ENCODE peak calls at places on chromosomes 1 and 21, in seven cellular contexts. G, J, P, L, V, D and T are unnamed samples.
A peak's percentile ranks its signal among the peaks of the same experiment; 100 is the strongest.

GRCh38 chr1:200118779-200119505 is 91.4 kb downstream of the NR5A2 start:
- DNase-seq in G (peak; percentile 10), J (no peak), P (no peak), L (no peak), V (no peak), D (no peak), T (no peak)

GRCh38 chr21:26307640-26308039 is 137.1 kb upstream of the APP start:
- DNase-seq in G (no peak), J (no peak), P (no peak), L (no peak), V (no peak), D (no peak), T (no peak)

GRCh38 chr1:52237430-52237829 is 95.5 kb downstream of the ZFYVE9 start:
- DNase-seq in G (no peak), J (no peak), P (no peak), L (no peak), V (peak; percentile 14), D (peak; percentile 11), T (no peak)

GRCh38 chr1:191702124-191702523 is 456.1 kb upstream of the RGS18 start:
- DNase-seq in G (no peak), J (no peak), P (no peak), L (no peak), V (no peak), D (no peak), T (no peak)

GRCh38 chr1:212110617-212111016 is 75.1 kb downstream of the DTL start:
- DNase-seq in G (peak; percentile 51), J (peak; percentile 57), P (peak; percentile 58), L (no peak), V (no peak), D (no peak), T (peak; percentile 3)

GRCh38 chr1:26021647-26022403 is at the start of gene EXTL1:
- DNase-seq in G (no peak), J (no peak), P (no peak), L (no peak), V (peak; percentile 96), D (no peak), T (no peak)

GRCh38 chr1:156414440-156415064 is 45.5 kb downstream of the RHBG start:
- DNase-seq in G (no peak), J (no peak), P (no peak), L (no peak), V (peak; percentile 29), D (no peak), T (no peak)

GRCh38 chr21:42665026-42665425 is 11.6 kb downstream of the PDE9A start:
- DNase-seq in G (no peak), J (no peak), P (no peak), L (no peak), V (peak; percentile 40), D (no peak), T (no peak)

GRCh38 chr1:33455537-33456301 is 16.7 kb upstream of the ZSCAN20 start:
- DNase-seq in G (peak; percentile 80), J (peak; percentile 53), P (peak; percentile 63), L (no peak), V (peak; percentile 77), D (peak; percentile 72), T (peak; percentile 48)

GRCh38 chr1:93565496-93566221 is 116.0 kb downstream of the BCAR3 start:
- DNase-seq in G (no peak), J (no peak), P (no peak), L (no peak), V (no peak), D (peak; percentile 18), T (no peak)

GRCh38 chr1:93566227-93566626 is 115.4 kb downstream of the BCAR3 start:
- DNase-seq in G (no peak), J (no peak), P (no peak), L (no peak), V (no peak), D (no peak), T (no peak)

GRCh38 chr1:93571623-93572310 is 109.9 kb downstream of the BCAR3 start:
- DNase-seq in G (no peak), J (no peak), P (no peak), L (no peak), V (no peak), D (no peak), T (no peak)

GRCh38 chr1:93567255-93567918 is 114.2 kb downstream of the BCAR3 start:
- DNase-seq in G (peak; percentile 90), J (no peak), P (no peak), L (no peak), V (no peak), D (peak; percentile 77), T (no peak)

GRCh38 chr1:93569479-93569878 is 112.2 kb downstream of the BCAR3 start:
- DNase-seq in G (no peak), J (no peak), P (no peak), L (no peak), V (no peak), D (no peak), T (no peak)
- H3K27ac ChIP-seq in G (no peak overlapping the region), J (no peak overlapping the region), P (no peak overlapping the region), L (no peak overlapping the region), V (no peak overlapping the region), D (no peak overlapping the region), T (no peak overlapping the region)

DNA sequence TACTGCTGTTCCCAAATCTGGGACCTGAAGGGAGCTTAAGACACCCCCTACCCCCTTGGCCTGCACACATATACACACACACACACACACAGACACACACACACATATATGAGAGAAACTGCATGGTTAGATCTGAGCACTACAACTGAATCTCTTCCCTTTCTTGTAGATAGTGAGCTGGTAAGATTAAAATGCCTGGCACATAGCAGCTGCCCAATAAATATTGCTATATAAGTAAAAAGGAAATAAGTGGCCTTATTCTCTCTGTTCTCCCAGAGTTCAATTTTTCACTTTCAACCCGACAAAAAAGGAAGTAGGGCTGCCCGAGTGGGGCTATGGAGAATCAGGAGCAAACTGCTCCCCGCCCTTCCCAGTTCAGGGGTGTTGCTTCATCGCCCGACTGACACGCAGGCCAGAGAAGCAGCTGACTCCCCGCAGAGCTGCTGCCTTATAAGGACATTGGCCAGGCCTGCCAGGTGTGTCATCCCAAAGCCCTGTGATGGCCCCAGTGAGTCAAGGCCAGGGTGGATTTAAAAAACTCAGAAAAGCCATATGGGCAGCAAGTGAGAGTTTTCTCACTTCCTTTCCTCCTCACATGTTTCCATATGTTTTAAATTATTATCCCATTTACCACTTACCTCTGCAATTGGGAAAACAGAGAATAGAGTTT is 106.5 kb upstream of the SLC44A3 start:
- DNase-seq in G (peak; percentile 94), J (peak; percentile 52), P (peak; percentile 91), L (peak; percentile 70), V (peak; percentile 66), D (peak; percentile 97), T (no peak)
- H3K27ac ChIP-seq in G (peak overlapping the region; percentile 89), J (no peak overlapping the region), P (no peak overlapping the region), L (no peak overlapping the region), V (no peak overlapping the region), D (peak overlapping the region; percentile 78), T (no peak overlapping the region)

GRCh38 chr1:58883888-58884482 is 100.1 kb upstream of the JUN start:
- DNase-seq in G (no peak), J (peak; percentile 68), P (no peak), L (no peak), V (peak; percentile 82), D (no peak), T (no peak)
- H3K27ac ChIP-seq in G (peak overlapping the region; percentile 88), J (peak overlapping the region; percentile 83), P (no peak overlapping the region), L (no peak overlapping the region), V (peak overlapping the region; percentile 79), D (peak overlapping the region; percentile 88), T (no peak overlapping the region)

GRCh38 chr1:163039694-163040093 is 29.5 kb upstream of the RGS4 start:
- DNase-seq in G (no peak), J (no peak), P (no peak), L (no peak), V (no peak), D (no peak), T (no peak)

GRCh38 chr1:163035791-163036249 is 33.3 kb upstream of the RGS4 start:
- DNase-seq in G (no peak), J (no peak), P (no peak), L (no peak), V (no peak), D (peak; percentile 65), T (no peak)

GRCh38 chr1:163036661-163037060 is 32.5 kb upstream of the RGS4 start:
- DNase-seq in G (no peak), J (no peak), P (no peak), L (no peak), V (no peak), D (no peak), T (no peak)

GRCh38 chr1:163038928-163039327 is 30.2 kb upstream of the RGS4 start:
- DNase-seq in G (no peak), J (no peak), P (no peak), L (no peak), V (no peak), D (no peak), T (no peak)
- H3K27ac ChIP-seq in G (no peak overlapping the region), J (no peak overlapping the region), P (no peak overlapping the region), L (no peak overlapping the region), V (no peak overlapping the region), D (no peak overlapping the region), T (no peak overlapping the region)

DNA sequence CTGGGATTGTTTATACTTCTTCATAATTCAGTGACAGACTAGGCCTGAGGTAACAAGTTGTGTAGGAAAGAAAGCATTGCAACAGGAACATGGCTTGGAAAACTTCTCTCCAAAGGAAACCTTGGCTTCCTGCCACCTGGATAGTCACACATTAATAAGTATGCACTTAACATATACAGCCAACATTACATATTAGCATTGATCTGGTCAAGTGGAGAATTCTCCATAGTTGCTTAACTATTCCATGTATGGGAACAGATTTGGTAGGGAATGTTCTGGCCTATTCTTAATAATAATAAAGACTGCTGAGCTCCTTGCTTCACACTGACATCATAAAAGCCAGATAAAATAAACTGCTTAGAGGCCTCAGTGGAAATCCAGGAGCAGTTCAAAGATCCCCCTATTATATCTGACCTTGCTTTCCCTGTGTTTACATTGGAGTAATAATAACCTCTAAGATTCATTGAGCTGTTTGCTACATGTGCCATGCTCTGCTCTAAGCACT is 27.2 kb upstream of the NFIA start:
- DNase-seq in G (peak; percentile 58), J (peak; percentile 35), P (no peak), L (no peak), V (no peak), D (no peak), T (no peak)
- H3K27ac ChIP-seq in G (peak overlapping the region; percentile 31), J (peak overlapping the region; percentile 57), P (peak overlapping the region; percentile 70), L (no peak overlapping the region), V (no peak overlapping the region), D (no peak overlapping the region), T (peak overlapping the region; percentile 25)

GRCh38 chr1:27403931-27404330 is 11.5 kb downstream of the GPR3 start:
- DNase-seq in G (no peak), J (no peak), P (no peak), L (no peak), V (no peak), D (no peak), T (no peak)

GRCh38 chr1:27405074-27405473 is 12.7 kb downstream of the GPR3 start:
- DNase-seq in G (no peak), J (no peak), P (no peak), L (no peak), V (peak; percentile 72), D (no peak), T (no peak)

GRCh38 chr1:27403065-27403726 is 10.8 kb downstream of the GPR3 start:
- DNase-seq in G (peak; percentile 56), J (peak; percentile 28), P (peak; percentile 89), L (no peak), V (peak; percentile 94), D (no peak), T (no peak)

GRCh38 chr1:27408151-27408550 is 15.7 kb downstream of the GPR3 start:
- DNase-seq in G (no peak), J (no peak), P (no peak), L (no peak), V (no peak), D (no peak), T (no peak)

GRCh38 chr1:27406354-27406665 is 13.9 kb downstream of the GPR3 start:
- DNase-seq in G (no peak), J (no peak), P (no peak), L (no peak), V (no peak), D (no peak), T (no peak)
- H3K27ac ChIP-seq in G (no peak overlapping the region), J (no peak overlapping the region), P (peak overlapping the region; percentile 38), L (no peak overlapping the region), V (no peak overlapping the region), D (no peak overlapping the region), T (no peak overlapping the region)